ENCODE peak calls at places on chromosomes 1 and 21, in six cellular contexts. One of them, this sample, is unnamed.

GRCh38 chr1:82319526-82319925 is 518.8 kb downstream of the ADGRL2 start:
- DNase-seq in T follicular helper cell: no peak
- DNase-seq in A549: no peak
- DNase-seq in endodermal cell: no peak
- DNase-seq in nephron progenitor cell: no peak
- DNase-seq in naive thymus-derived CD4-positive, alpha-beta T cell: no peak
- DNase-seq in this sample: no peak

GRCh38 chr1:67355745-67356424 is 48.2 kb downstream of the IL12RB2 start:
- DNase-seq in T follicular helper cell: no peak
- DNase-seq in nephron progenitor cell: no peak
- DNase-seq in endodermal cell: no peak
- DNase-seq in naive thymus-derived CD4-positive, alpha-beta T cell: no peak
- DNase-seq in A549: no peak
- DNase-seq in this sample: no peak

GRCh38 chr1:84344286-84344685 is 42.8 kb downstream of the SAMD13 start:
- DNase-seq in endodermal cell: no peak
- DNase-seq in T follicular helper cell: no peak
- DNase-seq in nephron progenitor cell: no peak
- DNase-seq in A549: no peak
- DNase-seq in naive thymus-derived CD4-positive, alpha-beta T cell: no peak
- DNase-seq in this sample: no peak

GRCh38 chr1:11072216-11072917 is 12.5 kb upstream of the SRM start:
- DNase-seq in nephron progenitor cell: no peak
- DNase-seq in endodermal cell: no peak
- DNase-seq in naive thymus-derived CD4-positive, alpha-beta T cell: no peak
- DNase-seq in T follicular helper cell: no peak
- DNase-seq in A549: no peak
- DNase-seq in this sample: no peak

GRCh38 chr1:109161836-109162606 is 48.1 kb downstream of the ELAPOR1 start:
- DNase-seq in endodermal cell: no peak
- DNase-seq in nephron progenitor cell: no peak
- DNase-seq in T follicular helper cell: no peak
- DNase-seq in A549: no peak
- DNase-seq in naive thymus-derived CD4-positive, alpha-beta T cell: peak
- DNase-seq in this sample: no peak

GRCh38 chr1:39898648-39899603 is 2.8 kb downstream of the MYCL start:
- DNase-seq in endodermal cell: peak
- DNase-seq in nephron progenitor cell: peak
- DNase-seq in naive thymus-derived CD4-positive, alpha-beta T cell: no peak
- DNase-seq in T follicular helper cell: no peak
- DNase-seq in A549: peak
- DNase-seq in this sample: peak

GRCh38 chr1:200330770-200331428 is 78.9 kb downstream of the ZNF281 start:
- DNase-seq in naive thymus-derived CD4-positive, alpha-beta T cell: no peak
- DNase-seq in A549: no peak
- DNase-seq in endodermal cell: peak
- DNase-seq in T follicular helper cell: no peak
- DNase-seq in nephron progenitor cell: peak
- DNase-seq in this sample: no peak

GRCh38 chr21:31727181-31727580 is 4.7 kb downstream of the SCAF4 start:
- DNase-seq in nephron progenitor cell: no peak
- DNase-seq in A549: no peak
- DNase-seq in endodermal cell: no peak
- DNase-seq in T follicular helper cell: no peak
- DNase-seq in naive thymus-derived CD4-positive, alpha-beta T cell: no peak
- DNase-seq in this sample: no peak

GRCh38 chr1:182603646-182604127 is 502 bp downstream of the RGS16 start:
- DNase-seq in nephron progenitor cell: no peak
- DNase-seq in A549: no peak
- DNase-seq in endodermal cell: no peak
- DNase-seq in T follicular helper cell: no peak
- DNase-seq in naive thymus-derived CD4-positive, alpha-beta T cell: no peak
- DNase-seq in this sample: no peak

GRCh38 chr1:167090289-167090942 is at the start of gene GPA33:
- DNase-seq in naive thymus-derived CD4-positive, alpha-beta T cell: peak
- DNase-seq in A549: no peak
- DNase-seq in endodermal cell: peak
- DNase-seq in nephron progenitor cell: no peak
- DNase-seq in T follicular helper cell: no peak
- DNase-seq in this sample: no peak

GRCh38 chr1:33080885-33081553 is at the start of gene AZIN2:
- DNase-seq in nephron progenitor cell: peak
- DNase-seq in T follicular helper cell: peak
- DNase-seq in endodermal cell: peak
- DNase-seq in A549: peak
- DNase-seq in naive thymus-derived CD4-positive, alpha-beta T cell: peak
- DNase-seq in this sample: peak

GRCh38 chr1:30919025-30919881 is 10.7 kb upstream of the SDC3 start:
- DNase-seq in A549: no peak
- DNase-seq in nephron progenitor cell: no peak
- DNase-seq in endodermal cell: no peak
- DNase-seq in T follicular helper cell: no peak
- DNase-seq in naive thymus-derived CD4-positive, alpha-beta T cell: no peak
- DNase-seq in this sample: no peak

GRCh38 chr1:6464514-6464836 is 1.5 kb downstream of the TNFRSF25 start:
- DNase-seq in endodermal cell: peak
- DNase-seq in naive thymus-derived CD4-positive, alpha-beta T cell: no peak
- DNase-seq in A549: no peak
- DNase-seq in nephron progenitor cell: no peak
- DNase-seq in T follicular helper cell: no peak
- DNase-seq in this sample: no peak

GRCh38 chr1:246726255-246726679 is 2.1 kb downstream of the SCCPDH start:
- DNase-seq in nephron progenitor cell: no peak
- DNase-seq in A549: no peak
- DNase-seq in endodermal cell: no peak
- DNase-seq in T follicular helper cell: no peak
- DNase-seq in naive thymus-derived CD4-positive, alpha-beta T cell: no peak
- DNase-seq in this sample: no peak

GRCh38 chr1:2861143-2861987 is 59.9 kb upstream of the TTC34 start:
- DNase-seq in T follicular helper cell: no peak
- DNase-seq in A549: no peak
- DNase-seq in nephron progenitor cell: no peak
- DNase-seq in naive thymus-derived CD4-positive, alpha-beta T cell: no peak
- DNase-seq in endodermal cell: no peak
- DNase-seq in this sample: no peak

GRCh38 chr1:221431068-221431651 is 310.7 kb downstream of the DUSP10 start:
- DNase-seq in endodermal cell: no peak
- DNase-seq in naive thymus-derived CD4-positive, alpha-beta T cell: no peak
- DNase-seq in A549: no peak
- DNase-seq in nephron progenitor cell: no peak
- DNase-seq in T follicular helper cell: no peak
- DNase-seq in this sample: no peak

GRCh38 chr1:66351474-66351873 is 182.5 kb upstream of the SGIP1 start:
- DNase-seq in nephron progenitor cell: no peak
- DNase-seq in A549: no peak
- DNase-seq in naive thymus-derived CD4-positive, alpha-beta T cell: no peak
- DNase-seq in endodermal cell: no peak
- DNase-seq in T follicular helper cell: no peak
- DNase-seq in this sample: no peak

GRCh38 chr1:22204989-22205913 is 62.4 kb upstream of the WNT4 start:
- DNase-seq in endodermal cell: peak
- DNase-seq in nephron progenitor cell: no peak
- DNase-seq in T follicular helper cell: no peak
- DNase-seq in A549: no peak
- DNase-seq in naive thymus-derived CD4-positive, alpha-beta T cell: no peak
- DNase-seq in this sample: no peak

GRCh38 chr21:18716578-18717138 is 313.1 kb upstream of the TMPRSS15 start:
- DNase-seq in endodermal cell: no peak
- DNase-seq in A549: no peak
- DNase-seq in T follicular helper cell: no peak
- DNase-seq in nephron progenitor cell: no peak
- DNase-seq in naive thymus-derived CD4-positive, alpha-beta T cell: no peak
- DNase-seq in this sample: no peak

GRCh38 chr1:67162954-67163353 is 3.3 kb upstream of the IL23R start:
- DNase-seq in endodermal cell: no peak
- DNase-seq in A549: no peak
- DNase-seq in naive thymus-derived CD4-positive, alpha-beta T cell: no peak
- DNase-seq in T follicular helper cell: no peak
- DNase-seq in nephron progenitor cell: no peak
- DNase-seq in this sample: no peak

GRCh38 chr1:26032636-26033357 is 11.2 kb downstream of the EXTL1 start:
- DNase-seq in nephron progenitor cell: no peak
- DNase-seq in naive thymus-derived CD4-positive, alpha-beta T cell: no peak
- DNase-seq in T follicular helper cell: no peak
- DNase-seq in endodermal cell: no peak
- DNase-seq in A549: no peak
- DNase-seq in this sample: no peak

GRCh38 chr1:37113285-37113684 is 79.0 kb upstream of the GRIK3 start:
- DNase-seq in A549: no peak
- DNase-seq in endodermal cell: no peak
- DNase-seq in T follicular helper cell: no peak
- DNase-seq in naive thymus-derived CD4-positive, alpha-beta T cell: no peak
- DNase-seq in nephron progenitor cell: no peak
- DNase-seq in this sample: no peak

GRCh38 chr1:162984699-162985098 is 84.5 kb upstream of the RGS4 start:
- DNase-seq in endodermal cell: no peak
- DNase-seq in T follicular helper cell: no peak
- DNase-seq in A549: no peak
- DNase-seq in nephron progenitor cell: no peak
- DNase-seq in naive thymus-derived CD4-positive, alpha-beta T cell: no peak
- DNase-seq in this sample: no peak

GRCh38 chr1:119674110-119674509 is 26.0 kb upstream of the ZNF697 start:
- DNase-seq in T follicular helper cell: no peak
- DNase-seq in nephron progenitor cell: no peak
- DNase-seq in naive thymus-derived CD4-positive, alpha-beta T cell: no peak
- DNase-seq in endodermal cell: no peak
- DNase-seq in A549: no peak
- DNase-seq in this sample: no peak